ENCODE peak calls at places on chromosomes 4 and X, in eight cellular contexts. E is astrocyte of the cerebellum, I is smooth muscle cell of the brain vasculature, F is foreskin fibroblast, C is left cardiac atrium, J is NCI-H748 treated with DMSO at 0.1 percent for 48 hours, S is AG09319, G is heart right ventricle. H is an unnamed sample.

GRCh38 chr4:42357325-42357724 is 40.0 kb upstream of the SHISA3 start:
- DNase-seq in E (no peak), J (no peak), F (no peak), C (no peak), S (no peak), G (no peak), I (no peak), H (no peak)

GRCh38 chr4:95087657-95088455 is 330.1 kb downstream of the BMPR1B start:
- DNase-seq in F (no peak), I (no peak), S (no peak), C (no peak), G (no peak), J (no peak), E (no peak), H (no peak)

GRCh38 chr4:145440292-145441007 is 41.2 kb upstream of the SMAD1 start:
- DNase-seq in F (no peak), C (no peak), G (no peak), J (no peak), E (no peak), S (no peak), I (no peak), H (no peak)

GRCh38 chr4:1242506-1243450 is 6.2 kb downstream of the CTBP1 start:
- DNase-seq in S (no peak), C (no peak), G (peak), I (no peak), E (no peak), F (no peak), J (no peak), H (no peak)

GRCh38 chr4:15012017-15012788 is 9.9 kb downstream of the CPEB2 start:
- DNase-seq in F (no peak), E (no peak), J (no peak), S (no peak), G (no peak), I (no peak), C (no peak), H (no peak)

GRCh38 chrX:154467556-154467955 is 9.5 kb downstream of the PLXNA3 start:
- DNase-seq in G (no peak), C (peak), E (no peak), J (no peak), F (no peak), I (no peak), S (no peak), H (no peak)

GRCh38 chrX:121581885-121582284 is 534.5 kb downstream of the GLUD2 start:
- DNase-seq in J (peak), S (no peak), G (no peak), I (no peak), C (no peak), E (no peak), F (no peak), H (no peak)

GRCh38 chr4:159363376-159363775 is 260.5 kb downstream of the RAPGEF2 start:
- DNase-seq in S (no peak), G (no peak), E (peak), F (no peak), C (no peak), I (no peak), J (no peak), H (no peak)

GRCh38 chr4:93183589-93183988 is 645.0 kb upstream of the ATOH1 start:
- DNase-seq in S (no peak), J (peak), I (no peak), G (no peak), E (no peak), C (no peak), F (no peak), H (no peak)

GRCh38 chrX:136497556-136498048 is at the start of gene HTATSF1:
- DNase-seq in S (no peak), E (no peak), J (peak), F (no peak), G (no peak), C (peak), I (no peak), H (peak)

GRCh38 chrX:40866878-40867277 is 131.5 kb upstream of the MED14 start:
- DNase-seq in J (no peak), E (no peak), C (no peak), I (no peak), F (no peak), S (no peak), G (peak), H (peak)